ENCODE peak calls at places on chromosome 1, in eight cellular contexts. S, P, X, Y, U, G, D and W are unnamed samples.

GRCh38 chr1:35539073-35539823 is 18.0 kb downstream of the KIAA0319L start:
- DNase-seq in P (no peak), Y (no peak), G (no peak), X (no peak), D (no peak), U (no peak), S (no peak), W (no peak)

GRCh38 chr1:243786546-243786945 is 63.5 kb downstream of the AKT3 start:
- DNase-seq in S (no peak), P (no peak), X (no peak), G (no peak), U (no peak), D (no peak), Y (no peak), W (no peak)

GRCh38 chr1:116276532-116276931 is 96.5 kb upstream of the ATP1A1 start:
- DNase-seq in S (no peak), P (no peak), Y (no peak), G (no peak), U (no peak), X (no peak), D (no peak), W (no peak)

GRCh38 chr1:183287191-183287675 is 101.2 kb downstream of the LAMC2 start:
- DNase-seq in U (no peak), Y (no peak), P (no peak), G (no peak), X (no peak), D (no peak), S (no peak), W (no peak)

GRCh38 chr1:119004781-119005180 is 16.6 kb upstream of the TBX15 start:
- DNase-seq in G (no peak), D (no peak), P (no peak), U (no peak), S (no peak), Y (no peak), X (no peak), W (no peak)

GRCh38 chr1:13714851-13715250 is 14.9 kb downstream of the PRDM2 start:
- DNase-seq in G (no peak), U (no peak), Y (no peak), P (no peak), D (no peak), S (no peak), X (no peak), W (no peak)

GRCh38 chr1:40049745-40050144 is 9.2 kb downstream of the CAP1 start:
- DNase-seq in U (peak), G (no peak), D (no peak), P (no peak), S (no peak), X (peak), Y (no peak), W (no peak)

GRCh38 chr1:44531785-44532566 is 126.9 kb downstream of the RNF220 start:
- DNase-seq in P (no peak), U (peak), X (peak), D (no peak), G (no peak), S (no peak), Y (no peak), W (no peak)

GRCh38 chr1:89633745-89634625 is 1.1 kb downstream of the LRRC8C start:
- DNase-seq in D (peak), G (no peak), P (no peak), U (no peak), X (peak), Y (peak), S (no peak), W (no peak)

GRCh38 chr1:224432672-224433040 is 1.9 kb downstream of the WDR26 start:
- DNase-seq in Y (no peak), X (peak), S (no peak), U (no peak), D (no peak), P (no peak), G (no peak), W (no peak)

GRCh38 chr1:54002544-54003248 is 15.3 kb downstream of the LDLRAD1 start:
- DNase-seq in G (no peak), S (peak), X (no peak), D (no peak), P (no peak), Y (no peak), U (no peak), W (no peak)

GRCh38 chr1:81703736-81704463 is 96.8 kb upstream of the ADGRL2 start:
- DNase-seq in Y (no peak), S (no peak), P (no peak), X (no peak), U (no peak), D (no peak), G (no peak), W (no peak)

GRCh38 chr1:46489169-46489637 is 433 bp upstream of the DMBX1 start:
- DNase-seq in Y (no peak), S (no peak), P (no peak), U (no peak), D (peak), G (no peak), X (no peak), W (peak)

GRCh38 chr1:209912306-209912705 is 25.7 kb upstream of the SYT14 start:
- DNase-seq in P (no peak), S (no peak), Y (no peak), D (no peak), U (no peak), G (no peak), X (no peak), W (no peak)

GRCh38 chr1:94244816-94245215 is 7.4 kb upstream of the ARHGAP29 start:
- DNase-seq in G (no peak), Y (no peak), S (no peak), X (no peak), D (no peak), U (no peak), P (no peak), W (no peak)

GRCh38 chr1:115183711-115184259 is 94.5 kb upstream of the TSPAN2 start:
- DNase-seq in U (no peak), X (no peak), G (peak), S (no peak), P (no peak), Y (no peak), D (no peak), W (no peak)

GRCh38 chr1:115184951-115185331 is 95.6 kb upstream of the TSPAN2 start:
- DNase-seq in P (no peak), D (no peak), G (peak), Y (no peak), X (no peak), U (no peak), S (no peak), W (no peak)

GRCh38 chr1:115182012-115182715 is 92.9 kb upstream of the TSPAN2 start:
- DNase-seq in S (no peak), Y (no peak), D (no peak), G (no peak), P (no peak), U (no peak), X (no peak), W (no peak)

GRCh38 chr1:115184260-115184950 is 95.1 kb upstream of the TSPAN2 start:
- DNase-seq in D (no peak), Y (no peak), S (no peak), P (no peak), X (no peak), G (no peak), U (no peak), W (no peak)

DNA sequence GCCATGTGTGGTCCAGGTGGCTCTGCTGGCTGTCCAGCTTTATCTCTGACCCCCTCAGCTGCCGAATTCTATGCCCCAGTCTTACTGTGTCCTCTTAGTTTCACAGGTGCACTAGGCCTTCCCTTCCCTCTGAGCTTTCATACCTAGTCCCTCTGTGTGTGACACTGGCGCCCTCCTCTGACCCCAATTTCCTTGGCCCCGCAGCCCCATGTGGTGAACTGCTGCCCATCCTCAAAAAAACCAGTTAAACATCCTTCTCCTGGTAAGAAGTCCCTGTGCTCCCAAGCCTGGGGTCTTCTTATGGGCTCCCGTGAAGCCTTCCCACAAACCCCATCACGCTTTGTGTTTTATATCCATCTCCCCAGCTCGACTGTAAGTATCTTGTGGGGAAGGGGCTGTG is 93.9 kb upstream of the TSPAN2 start:
- DNase-seq in S (no peak), D (peak), G (no peak), X (no peak), P (no peak), U (no peak), Y (no peak), W (no peak)
- TF ChIP-seq CTCF in S (no peak), D (no peak), G (no peak), X (no peak), P (no peak), U (no peak), Y (no peak), W (no peak)

DNA sequence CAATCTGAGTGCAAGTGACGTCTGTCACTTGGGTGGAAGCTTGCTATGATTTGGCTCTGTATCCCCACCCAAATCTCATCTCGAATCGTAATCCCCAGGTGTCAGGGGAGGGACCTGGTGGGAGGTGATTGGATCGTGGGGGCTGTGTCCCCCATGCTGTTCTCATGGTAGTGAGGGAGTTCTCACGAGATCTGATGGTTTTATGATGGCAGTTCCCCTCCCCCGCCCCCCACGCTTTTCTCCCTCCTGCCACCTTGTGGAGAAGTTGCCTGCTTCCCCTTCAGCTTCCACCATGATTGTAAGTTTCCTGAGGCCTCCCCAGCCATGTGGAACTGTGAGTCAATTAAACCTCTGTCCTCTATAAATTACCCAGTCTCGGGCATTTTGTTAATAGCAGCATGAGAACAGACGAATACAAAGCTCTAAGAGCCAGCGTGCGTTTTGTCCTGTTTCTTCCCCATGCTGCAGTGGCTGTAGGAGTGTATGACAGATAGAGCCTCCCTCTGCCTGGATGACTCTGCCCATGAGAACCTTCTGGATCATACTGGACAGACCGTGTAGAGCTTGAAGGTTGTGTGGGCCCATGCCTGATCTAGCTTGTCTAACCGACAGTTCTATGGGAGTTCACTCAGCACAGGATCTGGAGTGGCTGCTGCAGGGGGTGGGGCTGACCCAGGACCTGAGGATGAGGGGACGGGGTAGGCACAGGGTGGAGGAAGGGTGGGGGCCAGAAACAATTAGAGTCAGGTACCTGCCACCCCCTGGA is 139.7 kb upstream of the ERRFI1 start:
- DNase-seq in S (no peak), D (peak), Y (no peak), G (no peak), P (no peak), U (no peak), X (no peak), W (peak)
- TF ChIP-seq CTCF in S (no peak), D (no peak), Y (peak), G (no peak), P (peak), U (peak), X (no peak), W (peak)

GRCh38 chr1:24847995-24848857 is 81.8 kb downstream of the RUNX3 start:
- DNase-seq in D (peak), G (peak), S (peak), Y (peak), X (peak), U (peak), P (peak), W (no peak)

GRCh38 chr1:24853656-24854055 is 76.4 kb downstream of the RUNX3 start:
- DNase-seq in U (no peak), D (no peak), Y (no peak), S (no peak), X (no peak), P (no peak), G (no peak), W (no peak)

GRCh38 chr1:24850353-24850905 is 79.6 kb downstream of the RUNX3 start:
- DNase-seq in D (no peak), Y (no peak), G (no peak), U (peak), P (no peak), S (no peak), X (no peak), W (no peak)

GRCh38 chr1:24855474-24855873 is 74.6 kb downstream of the RUNX3 start:
- DNase-seq in S (no peak), X (no peak), D (no peak), Y (no peak), U (no peak), P (no peak), G (no peak), W (no peak)

DNA sequence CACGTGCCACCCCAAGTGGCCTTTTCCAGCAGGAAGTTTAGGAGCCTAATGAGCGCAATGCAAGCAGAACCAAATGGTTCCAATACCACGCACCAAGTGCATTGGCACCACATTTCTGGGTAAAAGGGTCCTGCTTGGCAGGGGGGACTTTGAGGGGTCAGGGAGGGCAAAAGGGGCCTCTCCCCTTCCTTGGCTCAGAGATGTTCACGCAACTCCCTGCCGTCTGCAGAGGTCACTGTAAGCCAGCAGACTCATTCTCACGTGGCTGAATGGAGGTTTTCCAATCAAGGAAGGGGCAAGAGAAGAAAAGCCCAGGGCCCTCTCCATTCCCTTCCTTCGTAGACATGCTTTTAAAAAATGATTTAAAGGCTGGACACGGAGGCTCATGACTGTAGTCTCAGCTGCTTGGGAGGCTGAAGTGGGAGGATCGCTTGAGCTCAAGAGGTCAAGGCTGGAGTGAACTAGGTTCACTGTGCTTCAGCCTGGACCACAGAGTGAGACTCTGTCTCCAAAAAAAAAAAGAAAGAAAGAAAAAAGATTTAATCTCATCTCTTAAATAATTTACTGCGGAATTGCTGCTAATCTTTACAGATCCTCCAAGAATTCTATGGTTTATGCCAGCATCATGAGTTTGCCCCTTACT is 80.3 kb downstream of the RUNX3 start:
- DNase-seq in Y (no peak), G (no peak), U (no peak), S (no peak), P (no peak), D (no peak), X (peak), W (no peak)
- TF ChIP-seq CTCF in Y (peak), G (no peak), U (peak), S (no peak), P (peak), D (no peak), X (peak), W (peak)

GRCh38 chr1:33191731-33192275 is 10.0 kb upstream of the TRIM62 start:
- DNase-seq in Y (no peak), X (no peak), S (no peak), U (no peak), P (no peak), D (no peak), G (no peak), W (no peak)
- TF ChIP-seq CTCF in Y (no peak), X (no peak), S (no peak), U (no peak), P (no peak), D (no peak), G (no peak), W (no peak)

GRCh38 chr1:47726496-47726855 is 270.7 kb downstream of the TRABD2B start:
- DNase-seq in X (no peak), U (no peak), Y (no peak), D (no peak), P (no peak), S (no peak), G (no peak), W (no peak)
- TF ChIP-seq CTCF in X (no peak), U (no peak), Y (no peak), D (no peak), P (no peak), S (no peak), G (no peak), W (peak)

GRCh38 chr1:223077434-223077833 is 65.6 kb downstream of the TLR5 start:
- DNase-seq in P (no peak), U (no peak), Y (no peak), S (no peak), X (no peak), D (peak), G (no peak), W (no peak)

GRCh38 chr1:223079498-223079897 is 63.5 kb downstream of the TLR5 start:
- DNase-seq in U (no peak), G (no peak), Y (peak), S (no peak), P (no peak), D (no peak), X (no peak), W (no peak)

GRCh38 chr1:223076382-223076781 is 66.7 kb downstream of the TLR5 start:
- DNase-seq in S (no peak), G (no peak), D (no peak), Y (no peak), X (no peak), U (no peak), P (no peak), W (no peak)

GRCh38 chr1:223084466-223084865 is 58.6 kb downstream of the TLR5 start:
- DNase-seq in U (no peak), G (no peak), D (no peak), Y (no peak), S (no peak), P (no peak), X (no peak), W (no peak)

DNA sequence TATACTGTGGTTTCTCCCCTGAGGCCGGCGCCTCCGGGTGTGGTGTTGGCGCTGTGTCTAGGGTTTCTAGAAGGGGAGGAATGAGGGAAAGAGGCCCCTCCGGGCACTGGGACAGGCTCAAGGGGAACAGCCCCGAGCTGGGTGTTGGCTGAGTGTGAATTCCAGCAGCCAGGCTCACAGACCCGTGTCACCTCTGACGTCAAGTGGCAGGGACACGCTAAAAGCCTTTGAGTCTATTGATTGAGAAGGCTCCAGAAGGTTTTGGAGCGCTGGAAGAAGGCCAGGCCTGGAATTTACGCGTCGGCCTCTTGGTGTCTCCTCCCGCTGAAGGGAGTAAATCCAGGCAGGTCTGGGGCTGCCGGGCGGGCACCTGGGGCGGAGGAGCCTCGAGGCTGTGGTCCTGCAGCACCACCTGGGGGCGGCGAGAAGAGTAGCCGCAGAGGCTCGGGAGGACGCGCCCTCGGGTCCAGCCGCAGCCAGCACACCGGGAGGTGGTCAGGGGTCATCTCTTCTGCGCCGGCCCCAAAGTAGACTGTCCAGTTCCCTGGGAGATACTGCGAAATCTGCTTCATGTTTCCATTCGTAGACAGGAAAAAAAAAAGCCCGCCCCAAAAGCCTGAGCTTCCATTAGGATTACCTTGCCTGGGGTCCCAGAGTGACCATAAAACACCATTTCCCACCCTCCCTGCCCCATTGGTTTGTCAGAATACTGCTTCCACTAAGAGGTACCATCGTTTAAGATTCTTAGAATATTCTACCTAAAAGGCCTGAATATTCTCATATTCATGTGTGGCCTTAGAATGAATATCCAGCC is 61.7 kb downstream of the TLR5 start:
- DNase-seq in D (peak), G (peak), P (peak), Y (peak), S (peak), U (peak), X (peak), W (peak)
- TF ChIP-seq CTCF in D (peak), G (peak), P (peak), Y (peak), S (peak), U (peak), X (peak), W (peak)

GRCh38 chr1:32894681-32895080 is 6.5 kb downstream of the TMEM54 start:
- DNase-seq in P (no peak), D (no peak), U (no peak), X (no peak), S (no peak), G (no peak), Y (no peak), W (peak)

GRCh38 chr1:32892368-32893197 is 6.3 kb downstream of the HPCA start:
- DNase-seq in P (peak), G (no peak), S (no peak), D (peak), U (no peak), X (peak), Y (peak), W (no peak)

GRCh38 chr1:32891630-32892029 is 5.3 kb downstream of the HPCA start:
- DNase-seq in Y (no peak), G (no peak), P (no peak), S (no peak), D (no peak), U (no peak), X (no peak), W (no peak)

GRCh38 chr1:32894019-32894600 is 7.1 kb downstream of the TMEM54 start:
- DNase-seq in X (no peak), D (peak), S (no peak), G (no peak), P (no peak), Y (no peak), U (no peak), W (peak)

GRCh38 chr1:32893198-32894018 is 7.1 kb downstream of the HPCA start:
- DNase-seq in D (peak), G (no peak), S (no peak), U (no peak), X (no peak), P (no peak), Y (peak), W (no peak)
- TF ChIP-seq CTCF in D (no peak), G (no peak), S (no peak), U (no peak), X (no peak), P (peak), Y (peak), W (peak)

DNA sequence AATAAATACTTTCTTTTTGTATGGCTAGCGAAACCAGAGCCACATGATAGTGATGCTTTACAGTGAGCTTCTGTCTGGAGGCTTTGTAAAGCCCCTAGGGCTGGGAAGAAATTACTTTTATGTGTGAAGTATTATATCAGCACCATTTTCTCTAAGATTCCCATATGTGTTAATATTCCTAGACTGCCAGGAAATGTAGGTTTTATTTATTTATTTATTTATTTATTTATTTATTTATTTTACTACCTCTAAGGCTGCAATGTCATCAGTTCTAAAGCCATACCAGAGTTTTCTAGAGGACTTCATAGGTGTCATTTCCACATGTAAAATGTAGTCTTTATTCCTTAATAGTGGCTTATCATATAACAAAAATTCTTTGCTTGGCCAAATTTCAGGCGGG is 4.4 kb upstream of the CHI3L1 start:
- DNase-seq in U (no peak), Y (no peak), D (no peak), G (no peak), S (no peak), X (no peak), P (no peak), W (no peak)
- TF ChIP-seq CTCF in U (no peak), Y (no peak), D (no peak), G (no peak), S (no peak), X (no peak), P (no peak), W (no peak)